ENCODE peak calls at places on chromosomes 1 and 21, in six cellular contexts. One of them, this sample, is unnamed.
A peak's percentile ranks its signal among the peaks of the same experiment; 100 is the strongest.

GRCh38 chr21:43370091-43370658 is 56.8 kb downstream of the SIK1 start:
- DNase-seq in colonic mucosa: no peak
- DNase-seq in Panc1: no peak
- DNase-seq in BJ: no peak
- DNase-seq in lung: no peak
- DNase-seq in tibial artery: no peak
- DNase-seq in this sample: no peak

GRCh38 chr1:24074817-24075725 is 36.9 kb downstream of the MYOM3 start:
- DNase-seq in colonic mucosa: no peak
- DNase-seq in Panc1: no peak
- DNase-seq in BJ: no peak
- DNase-seq in lung: no peak
- DNase-seq in tibial artery: no peak
- DNase-seq in this sample: no peak

GRCh38 chr1:85259866-85260345 is 444 bp upstream of the C1orf52 start:
- DNase-seq in colonic mucosa: no peak
- DNase-seq in Panc1: no peak
- DNase-seq in BJ: no peak
- DNase-seq in lung: peak; percentile 36
- DNase-seq in tibial artery: no peak
- DNase-seq in this sample: peak; percentile 90

GRCh38 chr1:200670215-200671118 is 760 bp upstream of the DDX59 start:
- DNase-seq in colonic mucosa: peak; percentile 61
- DNase-seq in Panc1: no peak
- DNase-seq in BJ: peak; percentile 11
- DNase-seq in lung: peak; percentile 39
- DNase-seq in tibial artery: peak; percentile 43
- DNase-seq in this sample: peak; percentile 81

GRCh38 chr1:186828612-186829542 is at the start of gene PLA2G4A:
- DNase-seq in colonic mucosa: peak; percentile 67
- DNase-seq in Panc1: no peak
- DNase-seq in BJ: peak; percentile 22
- DNase-seq in lung: peak; percentile 57
- DNase-seq in tibial artery: peak; percentile 69
- DNase-seq in this sample: peak; percentile 85

GRCh38 chr1:39788426-39788757 is 273 bp downstream of the BMP8B start:
- DNase-seq in colonic mucosa: no peak
- DNase-seq in Panc1: no peak
- DNase-seq in BJ: no peak
- DNase-seq in lung: no peak
- DNase-seq in tibial artery: no peak
- DNase-seq in this sample: no peak

GRCh38 chr1:35605071-35605881 is 32.2 kb downstream of the TFAP2E start:
- DNase-seq in colonic mucosa: no peak
- DNase-seq in Panc1: no peak
- DNase-seq in BJ: no peak
- DNase-seq in lung: no peak
- DNase-seq in tibial artery: no peak
- DNase-seq in this sample: peak; percentile 54

GRCh38 chr1:25657786-25658760 is 41.5 kb downstream of the MAN1C1 start:
- DNase-seq in colonic mucosa: peak; percentile 10
- DNase-seq in Panc1: no peak
- DNase-seq in BJ: no peak
- DNase-seq in lung: no peak
- DNase-seq in tibial artery: no peak
- DNase-seq in this sample: no peak

GRCh38 chr1:164644774-164645634 is 86.0 kb downstream of the PBX1 start:
- DNase-seq in colonic mucosa: no peak
- DNase-seq in Panc1: no peak
- DNase-seq in BJ: no peak
- DNase-seq in lung: no peak
- DNase-seq in tibial artery: no peak
- DNase-seq in this sample: peak; percentile 78

GRCh38 chr1:12610305-12610935 is 7.6 kb downstream of the DHRS3 start:
- DNase-seq in colonic mucosa: no peak
- DNase-seq in Panc1: no peak
- DNase-seq in BJ: no peak
- DNase-seq in lung: no peak
- DNase-seq in tibial artery: no peak
- DNase-seq in this sample: peak; percentile 52

GRCh38 chr1:183159960-183160359 is 26.1 kb upstream of the LAMC2 start:
- DNase-seq in colonic mucosa: peak; percentile 90
- DNase-seq in Panc1: no peak
- DNase-seq in BJ: no peak
- DNase-seq in lung: peak; percentile 82
- DNase-seq in tibial artery: no peak
- DNase-seq in this sample: no peak

GRCh38 chr1:219427989-219428388 is 184.9 kb downstream of the ZC3H11B start:
- DNase-seq in colonic mucosa: no peak
- DNase-seq in Panc1: no peak
- DNase-seq in BJ: peak; percentile 46
- DNase-seq in lung: no peak
- DNase-seq in tibial artery: no peak
- DNase-seq in this sample: no peak

GRCh38 chr1:20322081-20322824 is 31.6 kb downstream of the VWA5B1 start:
- DNase-seq in colonic mucosa: no peak
- DNase-seq in Panc1: no peak
- DNase-seq in BJ: no peak
- DNase-seq in lung: no peak
- DNase-seq in tibial artery: no peak
- DNase-seq in this sample: peak; percentile 8

GRCh38 chr1:95086949-95087533 is 14.3 kb upstream of the ALG14 start:
- DNase-seq in colonic mucosa: no peak
- DNase-seq in Panc1: no peak
- DNase-seq in BJ: peak; percentile 49
- DNase-seq in lung: no peak
- DNase-seq in tibial artery: peak; percentile 37
- DNase-seq in this sample: peak; percentile 94

GRCh38 chr21:35212393-35213127 is 163.5 kb upstream of the RUNX1 start:
- DNase-seq in colonic mucosa: no peak
- DNase-seq in Panc1: no peak
- DNase-seq in BJ: peak; percentile 42
- DNase-seq in lung: peak; percentile 50
- DNase-seq in tibial artery: no peak
- DNase-seq in this sample: peak; percentile 42

GRCh38 chr1:210796421-210796820 is 337.5 kb downstream of the KCNH1 start:
- DNase-seq in colonic mucosa: no peak
- DNase-seq in Panc1: no peak
- DNase-seq in BJ: no peak
- DNase-seq in lung: no peak
- DNase-seq in tibial artery: no peak
- DNase-seq in this sample: no peak

GRCh38 chr1:210800756-210801155 is 333.2 kb downstream of the KCNH1 start:
- DNase-seq in colonic mucosa: no peak
- DNase-seq in Panc1: no peak
- DNase-seq in BJ: no peak
- DNase-seq in lung: no peak
- DNase-seq in tibial artery: no peak
- DNase-seq in this sample: no peak

GRCh38 chr1:210801501-210801900 is 332.4 kb downstream of the KCNH1 start:
- DNase-seq in colonic mucosa: no peak
- DNase-seq in Panc1: no peak
- DNase-seq in BJ: no peak
- DNase-seq in lung: no peak
- DNase-seq in tibial artery: no peak
- DNase-seq in this sample: no peak

GRCh38 chr1:210800301-210800700 is 333.6 kb downstream of the KCNH1 start:
- DNase-seq in colonic mucosa: no peak
- DNase-seq in Panc1: no peak
- DNase-seq in BJ: no peak
- DNase-seq in lung: no peak
- DNase-seq in tibial artery: no peak
- DNase-seq in this sample: no peak

GRCh38 chr1:210797422-210797821 is 336.5 kb downstream of the KCNH1 start:
- DNase-seq in colonic mucosa: no peak
- DNase-seq in Panc1: no peak
- DNase-seq in BJ: no peak
- DNase-seq in lung: no peak
- DNase-seq in tibial artery: no peak
- DNase-seq in this sample: no peak
- TF ChIP-seq CTCF in colonic mucosa: no peak
- TF ChIP-seq CTCF in Panc1: no peak
- TF ChIP-seq CTCF in BJ: no peak
- TF ChIP-seq CTCF in lung: no peak
- TF ChIP-seq CTCF in tibial artery: no peak
- TF ChIP-seq CTCF in this sample: no peak

GRCh38 chr1:150235436-150235851 is 468 bp downstream of the ANP32E start:
- DNase-seq in colonic mucosa: no peak
- DNase-seq in Panc1: no peak
- DNase-seq in BJ: no peak
- DNase-seq in lung: no peak
- DNase-seq in tibial artery: no peak
- DNase-seq in this sample: no peak

GRCh38 chr1:150236614-150236934 is 662 bp upstream of the ANP32E start:
- DNase-seq in colonic mucosa: no peak
- DNase-seq in Panc1: no peak
- DNase-seq in BJ: no peak
- DNase-seq in lung: no peak
- DNase-seq in tibial artery: no peak
- DNase-seq in this sample: no peak

GRCh38 chr1:150237746-150238145 is 1.8 kb upstream of the ANP32E start:
- DNase-seq in colonic mucosa: no peak
- DNase-seq in Panc1: no peak
- DNase-seq in BJ: no peak
- DNase-seq in lung: no peak
- DNase-seq in tibial artery: no peak
- DNase-seq in this sample: no peak

GRCh38 chr1:150234647-150235435 is 1.1 kb downstream of the ANP32E start:
- DNase-seq in colonic mucosa: peak; percentile 85
- DNase-seq in Panc1: no peak
- DNase-seq in BJ: no peak
- DNase-seq in lung: peak; percentile 78
- DNase-seq in tibial artery: peak; percentile 81
- DNase-seq in this sample: peak; percentile 58

DNA sequence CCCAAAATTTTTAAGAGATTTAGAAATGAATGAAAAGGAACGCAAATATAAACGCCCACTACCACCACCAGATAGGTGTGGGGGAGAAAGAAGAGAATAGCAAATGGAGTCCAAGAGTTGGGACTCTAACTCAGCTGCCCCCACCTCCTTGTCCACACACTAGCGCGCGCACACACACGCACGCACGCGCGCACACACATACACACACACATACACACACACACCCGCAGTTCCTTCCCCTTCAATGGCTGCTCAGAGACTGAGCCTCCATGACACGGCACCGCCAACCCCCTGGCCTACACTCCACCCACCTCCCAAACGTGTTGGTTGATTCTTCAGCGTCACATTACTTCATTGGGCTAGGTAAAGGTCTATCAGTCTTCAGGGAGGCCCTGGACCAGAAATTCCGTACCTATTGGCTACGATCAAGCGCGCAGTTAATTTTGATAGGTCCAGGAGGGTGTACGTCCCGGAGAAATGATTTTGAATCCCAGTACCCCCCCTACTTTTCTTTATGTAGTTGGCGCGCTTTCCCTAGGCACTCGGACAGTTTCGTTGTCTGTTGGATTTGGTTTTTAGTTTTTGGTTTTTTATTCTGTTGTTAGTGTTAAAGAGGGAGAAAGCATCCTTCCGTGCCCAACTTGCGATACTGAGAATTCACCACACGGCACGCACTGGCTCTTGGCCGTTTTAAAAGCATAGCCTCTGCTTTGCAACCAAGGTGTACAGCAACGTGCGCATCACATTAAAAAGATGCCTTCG is at the start of gene ANP32E:
- DNase-seq in colonic mucosa: peak; percentile 96
- DNase-seq in Panc1: peak; percentile 98
- DNase-seq in BJ: peak; percentile 98
- DNase-seq in lung: peak; percentile 95
- DNase-seq in tibial artery: peak; percentile 97
- DNase-seq in this sample: peak; percentile 100
- TF ChIP-seq CTCF in colonic mucosa: no peak
- TF ChIP-seq CTCF in Panc1: no peak
- TF ChIP-seq CTCF in BJ: peak; percentile 13
- TF ChIP-seq CTCF in lung: no peak
- TF ChIP-seq CTCF in tibial artery: peak; percentile 31
- TF ChIP-seq CTCF in this sample: peak; percentile 4

GRCh38 chr1:205783904-205784303 is 8.6 kb upstream of the RAB29 start:
- DNase-seq in colonic mucosa: no peak
- DNase-seq in Panc1: no peak
- DNase-seq in BJ: no peak
- DNase-seq in lung: no peak
- DNase-seq in tibial artery: peak; percentile 75
- DNase-seq in this sample: peak; percentile 29

GRCh38 chr1:205786599-205786998 is 11.3 kb upstream of the RAB29 start:
- DNase-seq in colonic mucosa: no peak
- DNase-seq in Panc1: no peak
- DNase-seq in BJ: no peak
- DNase-seq in lung: no peak
- DNase-seq in tibial artery: no peak
- DNase-seq in this sample: no peak

GRCh38 chr1:205787287-205787916 is 12.1 kb upstream of the RAB29 start:
- DNase-seq in colonic mucosa: no peak
- DNase-seq in Panc1: no peak
- DNase-seq in BJ: no peak
- DNase-seq in lung: no peak
- DNase-seq in tibial artery: no peak
- DNase-seq in this sample: no peak

GRCh38 chr1:205780335-205780734 is 5.1 kb upstream of the RAB29 start:
- DNase-seq in colonic mucosa: no peak
- DNase-seq in Panc1: no peak
- DNase-seq in BJ: no peak
- DNase-seq in lung: no peak
- DNase-seq in tibial artery: no peak
- DNase-seq in this sample: no peak

GRCh38 chr1:205782627-205783470 is 7.6 kb upstream of the RAB29 start:
- DNase-seq in colonic mucosa: no peak
- DNase-seq in Panc1: no peak
- DNase-seq in BJ: no peak
- DNase-seq in lung: no peak
- DNase-seq in tibial artery: no peak
- DNase-seq in this sample: no peak
- TF ChIP-seq CTCF in colonic mucosa: no peak
- TF ChIP-seq CTCF in Panc1: no peak
- TF ChIP-seq CTCF in BJ: no peak
- TF ChIP-seq CTCF in lung: no peak
- TF ChIP-seq CTCF in tibial artery: no peak
- TF ChIP-seq CTCF in this sample: no peak

DNA sequence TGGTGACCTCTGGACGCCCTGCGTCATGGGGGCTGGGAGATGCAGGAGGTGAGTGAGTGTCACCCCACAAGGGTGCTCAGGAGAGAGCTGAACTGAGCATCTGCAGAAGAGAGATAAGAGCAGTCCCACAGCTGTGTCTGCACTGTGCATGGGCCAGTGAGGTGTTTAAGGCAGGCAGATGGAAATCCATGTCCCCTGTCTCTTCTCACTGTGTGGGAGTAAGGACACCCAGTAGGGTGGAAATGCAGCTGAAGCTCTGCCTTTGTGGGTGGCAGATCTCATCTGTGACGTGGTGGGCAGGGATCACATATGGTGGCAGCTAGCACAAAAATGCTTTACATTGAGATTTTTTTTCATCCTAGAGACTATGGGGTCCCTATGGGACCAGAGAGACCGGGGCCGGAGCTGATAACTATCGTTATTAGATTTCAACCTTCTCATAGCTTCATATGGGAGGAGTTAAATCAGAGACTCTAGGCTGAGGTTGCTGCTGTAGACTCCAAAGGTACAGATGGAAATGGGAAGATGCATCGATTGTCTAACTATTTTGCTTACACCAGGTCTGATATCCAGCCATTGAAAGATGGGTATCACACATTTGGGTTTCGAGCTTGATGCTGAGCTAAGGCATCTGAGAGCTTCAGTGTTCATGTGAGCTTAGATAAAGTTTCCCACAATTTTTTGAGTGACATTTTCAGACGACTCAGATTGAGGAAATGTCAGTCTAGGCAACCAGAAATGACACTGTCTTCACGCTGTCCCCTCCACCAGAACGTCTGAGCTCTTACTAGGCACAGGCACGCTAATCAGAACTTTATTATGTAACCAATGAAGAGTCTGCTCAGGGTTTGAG is 65.3 kb upstream of the PSEN2 start:
- DNase-seq in colonic mucosa: no peak
- DNase-seq in Panc1: no peak
- DNase-seq in BJ: no peak
- DNase-seq in lung: no peak
- DNase-seq in tibial artery: no peak
- DNase-seq in this sample: no peak
- TF ChIP-seq CTCF in colonic mucosa: no peak
- TF ChIP-seq CTCF in Panc1: no peak
- TF ChIP-seq CTCF in BJ: no peak
- TF ChIP-seq CTCF in lung: no peak
- TF ChIP-seq CTCF in tibial artery: no peak
- TF ChIP-seq CTCF in this sample: no peak